ENCODE peak calls at places on chromosomes 7 and 10, in eight cellular contexts. V is GM12865, E is cardiac muscle cell, O is A549, M is osteocyte, B is RWPE2, X is hepatocyte, I is GM13976. Q is an unnamed sample.

GRCh38 chr7:131501930-131502685 is 54.3 kb downstream of the PODXL start:
- DNase-seq in V (no peak), X (no peak), E (no peak), B (no peak), O (no peak), M (no peak), I (no peak), Q (no peak)

GRCh38 chr10:119734396-119735332 is 8.8 kb downstream of the INPP5F start:
- DNase-seq in E (no peak), B (no peak), X (no peak), M (no peak), I (no peak), V (no peak), O (no peak), Q (no peak)

GRCh38 chr7:18064242-18064838 is 36.7 kb upstream of the PRPS1L1 start:
- DNase-seq in X (peak; percentile 38), B (no peak), V (peak; percentile 26), I (no peak), E (peak; percentile 19), O (no peak), M (no peak), Q (no peak)

GRCh38 chr7:154649434-154649833 is 353.5 kb downstream of the PAXIP1 start:
- DNase-seq in B (no peak), M (no peak), O (no peak), I (no peak), E (no peak), X (no peak), V (no peak), Q (no peak)

GRCh38 chr7:84022686-84023308 is 171.8 kb downstream of the SEMA3A start:
- DNase-seq in I (no peak), X (peak; percentile 52), O (peak; percentile 5), E (no peak), M (no peak), B (no peak), V (no peak), Q (no peak)

GRCh38 chr10:122495406-122496340 is 34.3 kb downstream of the HTRA1 start:
- DNase-seq in E (peak; percentile 32), V (no peak), B (peak; percentile 28), X (no peak), I (no peak), M (no peak), O (no peak), Q (no peak)

GRCh38 chr10:31101123-31101522 is 69.5 kb upstream of the ZNF438 start:
- DNase-seq in E (no peak), O (peak; percentile 35), I (peak; percentile 54), X (peak; percentile 32), V (peak; percentile 77), M (no peak), B (no peak), Q (peak; percentile 96)

GRCh38 chr10:125060851-125061556 is 99.4 kb downstream of the CTBP2 start:
- DNase-seq in B (no peak), O (peak; percentile 64), I (peak; percentile 55), V (peak; percentile 50), E (peak; percentile 78), X (peak; percentile 88), M (peak; percentile 94), Q (no peak)

GRCh38 chr7:157686285-157686894 is 349.6 kb downstream of the DNAJB6 start:
- DNase-seq in E (no peak), B (no peak), M (peak; percentile 78), O (no peak), V (no peak), I (no peak), X (no peak), Q (no peak)

GRCh38 chr7:108094933-108095710 is 35.0 kb downstream of the LAMB4 start:
- DNase-seq in B (no peak), V (no peak), O (peak; percentile 50), E (no peak), I (no peak), M (no peak), X (peak; percentile 79), Q (peak; percentile 93)

GRCh38 chr10:99917963-99918825 is 91.6 kb downstream of the DNMBP start:
- DNase-seq in M (peak; percentile 87), X (peak; percentile 72), E (peak; percentile 87), B (no peak), O (no peak), V (peak; percentile 23), I (no peak), Q (no peak)

GRCh38 chr10:97515260-97515978 is 16.7 kb downstream of the UBTD1 start:
- DNase-seq in V (no peak), B (no peak), O (no peak), M (no peak), I (no peak), E (no peak), X (no peak), Q (no peak)

GRCh38 chr7:149081914-149082313 is 8.6 kb downstream of the ZNF786 start:
- DNase-seq in X (no peak), B (no peak), E (no peak), V (no peak), O (no peak), I (no peak), M (no peak), Q (no peak)

GRCh38 chr10:100625821-100626220 is 90.1 kb downstream of the HIF1AN start:
- DNase-seq in M (no peak), V (no peak), E (no peak), I (no peak), O (no peak), X (no peak), B (no peak), Q (no peak)

GRCh38 chr7:66771795-66772194 is 31.3 kb downstream of the RABGEF1 start:
- DNase-seq in M (no peak), X (no peak), I (no peak), O (no peak), V (no peak), B (no peak), E (no peak), Q (no peak)

GRCh38 chr7:208816-209215 is 16.4 kb downstream of the FAM20C start:
- DNase-seq in E (no peak), O (no peak), V (no peak), X (no peak), B (no peak), I (no peak), M (no peak), Q (no peak)

GRCh38 chr7:117470777-117471176 is 9.0 kb upstream of the CFTR start:
- DNase-seq in I (peak; percentile 40), V (peak; percentile 28), M (no peak), E (no peak), X (no peak), O (no peak), B (no peak), Q (no peak)

GRCh38 chr7:18680576-18680975 is 185.0 kb downstream of the HDAC9 start:
- DNase-seq in E (no peak), X (no peak), I (no peak), M (no peak), V (no peak), B (no peak), O (no peak), Q (no peak)

GRCh38 chr10:15719062-15719898 is 442 bp downstream of the ITGA8 start:
- DNase-seq in B (no peak), E (peak; percentile 54), O (no peak), V (no peak), X (peak; percentile 47), I (peak; percentile 34), M (no peak), Q (no peak)

GRCh38 chr10:15720635-15721310 is 1.1 kb upstream of the ITGA8 start:
- DNase-seq in I (no peak), X (no peak), M (no peak), V (no peak), O (no peak), B (no peak), E (no peak), Q (no peak)

GRCh38 chr10:15718495-15719061 is 1.1 kb downstream of the ITGA8 start:
- DNase-seq in I (no peak), X (no peak), O (no peak), M (no peak), B (no peak), E (no peak), V (no peak), Q (no peak)

GRCh38 chr10:15715619-15716227 is 4.0 kb downstream of the ITGA8 start:
- DNase-seq in V (no peak), I (no peak), M (no peak), B (no peak), X (peak; percentile 20), E (peak; percentile 34), O (no peak), Q (no peak)

GRCh38 chr10:15719899-15720634 is at the start of gene ITGA8:
- DNase-seq in E (peak; percentile 79), M (no peak), B (no peak), I (peak; percentile 51), O (peak; percentile 20), X (peak; percentile 71), V (peak; percentile 6), Q (no peak)
- TF ChIP-seq CTCF in E (peak; percentile 61), M (peak; percentile 79), B (no peak), I (no peak), O (no peak), X (peak; percentile 61), V (no peak), Q (peak; percentile 29)

GRCh38 chr7:80288175-80289122 is 153.8 kb downstream of the GNAI1 start:
- DNase-seq in I (no peak), E (no peak), O (no peak), M (no peak), V (no peak), X (no peak), B (no peak), Q (no peak)

GRCh38 chr7:80284848-80285247 is 150.2 kb downstream of the GNAI1 start:
- DNase-seq in B (no peak), O (no peak), X (peak; percentile 18), E (no peak), I (no peak), M (no peak), V (no peak), Q (no peak)

GRCh38 chr7:80287400-80288174 is 153.0 kb downstream of the GNAI1 start:
- DNase-seq in M (no peak), E (no peak), B (no peak), O (no peak), X (no peak), V (no peak), I (no peak), Q (no peak)

GRCh38 chr7:80286611-80287010 is 152.0 kb downstream of the GNAI1 start:
- DNase-seq in B (no peak), E (no peak), O (no peak), M (no peak), I (no peak), X (no peak), V (no peak), Q (no peak)
- TF ChIP-seq CTCF in B (no peak), E (no peak), O (no peak), M (no peak), I (no peak), X (no peak), V (no peak), Q (no peak)

DNA sequence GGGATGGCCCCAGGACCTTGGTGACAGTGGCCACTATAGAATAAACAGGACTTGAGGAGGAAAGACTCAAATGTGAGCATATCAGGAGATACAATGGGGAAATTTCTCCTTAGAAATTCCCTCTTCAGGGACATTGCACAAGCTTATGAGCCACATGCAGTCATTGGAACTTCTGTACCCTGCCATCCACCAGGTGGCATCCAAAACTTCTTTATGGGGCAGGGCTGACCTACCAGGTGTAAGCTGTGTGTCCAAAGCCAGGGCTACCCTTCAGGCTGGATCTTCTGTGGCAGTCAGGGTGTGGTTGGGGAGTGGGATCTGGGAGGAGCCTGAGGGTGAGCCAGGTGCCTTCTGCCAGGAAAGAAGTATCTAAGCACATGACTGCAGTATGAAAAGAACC is 36.6 kb upstream of the LRRC18 start:
- DNase-seq in E (peak; percentile 33), X (peak; percentile 28), I (no peak), V (peak; percentile 18), O (peak; percentile 12), M (no peak), B (no peak), Q (peak; percentile 7)
- TF ChIP-seq CTCF in E (no peak), X (peak; percentile 39), I (no peak), V (no peak), O (peak; percentile 8), M (no peak), B (no peak), Q (peak; percentile 65)

GRCh38 chr7:23100697-23101096 is 4.9 kb upstream of the KLHL7 start:
- DNase-seq in O (no peak), M (no peak), B (no peak), V (no peak), E (peak; percentile 77), X (peak; percentile 15), I (no peak), Q (no peak)
- TF ChIP-seq CTCF in O (no peak), M (no peak), B (no peak), V (no peak), E (no peak), X (no peak), I (no peak), Q (no peak)